ENCODE peak calls at places on chromosomes 7 and 10, in five cellular contexts. H is endothelial cell, E is astrocyte of the cerebellum, K is anterior cingulate cortex, O is HFF-Myc. D is an unnamed sample.

GRCh38 chr7:25314094-25314708 is 85.9 kb upstream of the NPVF start:
- DNase-seq in H (no peak), E (no peak), K (no peak), O (no peak), D (no peak)

GRCh38 chr7:116601426-116601825 is 70.6 kb upstream of the MET start:
- DNase-seq in H (no peak), E (no peak), K (no peak), O (no peak), D (no peak)

GRCh38 chr7:134480730-134481129 is 21.8 kb upstream of the AKR1B1 start:
- DNase-seq in H (no peak), E (no peak), K (no peak), O (no peak), D (no peak)

GRCh38 chr7:105267244-105267643 is 121.5 kb downstream of the SRPK2 start:
- DNase-seq in H (no peak), E (no peak), K (no peak), O (no peak), D (no peak)

GRCh38 chr7:132743974-132744373 is 167.7 kb upstream of the PLXNA4 start:
- DNase-seq in H (no peak), E (no peak), K (no peak), O (no peak), D (no peak)

GRCh38 chr7:100626530-100627237 is 14.3 kb downstream of the MOSPD3 start:
- DNase-seq in H (peak; percentile 76), E (peak; percentile 22), K (peak; percentile 65), O (no peak), D (no peak)

GRCh38 chr7:44534501-44534900 is 6.6 kb downstream of the NPC1L1 start:
- DNase-seq in H (peak; percentile 73), E (no peak), K (no peak), O (no peak), D (no peak)

GRCh38 chr10:26481914-26482550 is 43.9 kb downstream of the APBB1IP start:
- DNase-seq in H (no peak), E (no peak), K (no peak), O (no peak), D (no peak)

GRCh38 chr7:130333832-130334231 is 10.8 kb upstream of the CPA5 start:
- DNase-seq in H (no peak), E (no peak), K (no peak), O (no peak), D (no peak)

GRCh38 chr10:97314677-97315076 is 4.4 kb upstream of the FRAT1 start:
- DNase-seq in H (no peak), E (no peak), K (no peak), O (no peak), D (no peak)

GRCh38 chr10:91975438-91975837 is 51.9 kb downstream of the BTAF1 start:
- DNase-seq in H (no peak), E (no peak), K (no peak), O (no peak), D (no peak)

GRCh38 chr10:132708441-132708840 is 77.5 kb downstream of the NKX6-2 start:
- DNase-seq in H (no peak), E (no peak), K (no peak), O (no peak), D (no peak)

GRCh38 chr7:79091661-79092060 is 361.8 kb downstream of the MAGI2 start:
- DNase-seq in H (no peak), E (no peak), K (no peak), O (no peak), D (no peak)

GRCh38 chr10:76114556-76114955 is 683.1 kb downstream of the LRMDA start:
- DNase-seq in H (no peak), E (no peak), K (no peak), O (no peak), D (no peak)

GRCh38 chr7:107690611-107691010 is 30.0 kb downstream of the SLC26A4 start:
- DNase-seq in H (no peak), E (peak; percentile 49), K (no peak), O (no peak), D (no peak)

GRCh38 chr7:135204271-135204872 is 7.0 kb downstream of the WDR91 start:
- DNase-seq in H (no peak), E (peak; percentile 92), K (no peak), O (peak; percentile 49), D (peak; percentile 67)

GRCh38 chr10:61828788-61829187 is 72.7 kb upstream of the ARID5B start:
- DNase-seq in H (no peak), E (no peak), K (no peak), O (no peak), D (no peak)

GRCh38 chr7:152202056-152202455 is 176.6 kb downstream of the GALNT11 start:
- DNase-seq in H (no peak), E (no peak), K (no peak), O (no peak), D (no peak)

GRCh38 chr10:66550351-66550750 is 375.5 kb upstream of the LRRTM3 start:
- DNase-seq in H (no peak), E (no peak), K (no peak), O (no peak), D (no peak)

GRCh38 chr10:63542835-63543575 is 21.8 kb downstream of the REEP3 start:
- DNase-seq in H (no peak), E (no peak), K (no peak), O (no peak), D (no peak)